ENCODE peak calls at places on chromosomes 1 and 21, in seven cellular contexts. One of them, this sample, is unnamed.

GRCh38 chr1:176605151-176605550 is 142.2 kb downstream of the PAPPA2 start:
- DNase-seq in mucosa of descending colon: no peak
- DNase-seq in stomach: no peak
- DNase-seq in adrenal gland: no peak
- DNase-seq in IMR-90: no peak
- DNase-seq in colonic mucosa: no peak
- DNase-seq in BE2C: no peak
- DNase-seq in this sample: no peak

GRCh38 chr1:23600283-23600682 is 41.0 kb upstream of the ID3 start:
- DNase-seq in mucosa of descending colon: no peak
- DNase-seq in stomach: no peak
- DNase-seq in adrenal gland: no peak
- DNase-seq in IMR-90: no peak
- DNase-seq in colonic mucosa: no peak
- DNase-seq in BE2C: peak
- DNase-seq in this sample: no peak

GRCh38 chr1:194339451-194339850 is 1153.0 kb upstream of the B3GALT2 start:
- DNase-seq in mucosa of descending colon: no peak
- DNase-seq in stomach: no peak
- DNase-seq in adrenal gland: no peak
- DNase-seq in IMR-90: no peak
- DNase-seq in colonic mucosa: no peak
- DNase-seq in BE2C: no peak
- DNase-seq in this sample: no peak

GRCh38 chr1:155940993-155941844 is at the start of gene RXFP4:
- DNase-seq in mucosa of descending colon: peak
- DNase-seq in stomach: peak
- DNase-seq in adrenal gland: no peak
- DNase-seq in IMR-90: no peak
- DNase-seq in colonic mucosa: peak
- DNase-seq in BE2C: peak
- DNase-seq in this sample: no peak

GRCh38 chr21:31879251-31879650 is 6.4 kb downstream of the HUNK start:
- DNase-seq in mucosa of descending colon: no peak
- DNase-seq in stomach: no peak
- DNase-seq in adrenal gland: no peak
- DNase-seq in IMR-90: no peak
- DNase-seq in colonic mucosa: no peak
- DNase-seq in BE2C: no peak
- DNase-seq in this sample: no peak

GRCh38 chr1:81604982-81605381 is 195.8 kb upstream of the ADGRL2 start:
- DNase-seq in mucosa of descending colon: no peak
- DNase-seq in stomach: no peak
- DNase-seq in adrenal gland: no peak
- DNase-seq in IMR-90: no peak
- DNase-seq in colonic mucosa: no peak
- DNase-seq in BE2C: no peak
- DNase-seq in this sample: no peak

GRCh38 chr1:23483327-23484252 is at the start of gene ASAP3:
- DNase-seq in mucosa of descending colon: peak
- DNase-seq in stomach: peak
- DNase-seq in adrenal gland: peak
- DNase-seq in IMR-90: peak
- DNase-seq in colonic mucosa: peak
- DNase-seq in BE2C: no peak
- DNase-seq in this sample: no peak

GRCh38 chr1:62962794-62963776 is 179.2 kb downstream of the ATG4C start:
- DNase-seq in mucosa of descending colon: peak
- DNase-seq in stomach: peak
- DNase-seq in adrenal gland: peak
- DNase-seq in IMR-90: peak
- DNase-seq in colonic mucosa: peak
- DNase-seq in BE2C: peak
- DNase-seq in this sample: no peak

GRCh38 chr1:37476460-37477197 is 2.2 kb downstream of the ZC3H12A start:
- DNase-seq in mucosa of descending colon: peak
- DNase-seq in stomach: peak
- DNase-seq in adrenal gland: peak
- DNase-seq in IMR-90: peak
- DNase-seq in colonic mucosa: peak
- DNase-seq in BE2C: peak
- DNase-seq in this sample: peak

GRCh38 chr1:18234790-18235242 is 127.2 kb downstream of the IGSF21 start:
- DNase-seq in mucosa of descending colon: peak
- DNase-seq in stomach: peak
- DNase-seq in adrenal gland: peak
- DNase-seq in IMR-90: peak
- DNase-seq in colonic mucosa: peak
- DNase-seq in BE2C: peak
- DNase-seq in this sample: no peak

GRCh38 chr1:54861070-54861761 is 25.8 kb downstream of the DHCR24 start:
- DNase-seq in mucosa of descending colon: no peak
- DNase-seq in stomach: no peak
- DNase-seq in adrenal gland: peak
- DNase-seq in IMR-90: no peak
- DNase-seq in colonic mucosa: no peak
- DNase-seq in BE2C: no peak
- DNase-seq in this sample: no peak

GRCh38 chr1:205481629-205482071 is 22.8 kb upstream of the CDK18 start:
- DNase-seq in mucosa of descending colon: no peak
- DNase-seq in stomach: no peak
- DNase-seq in adrenal gland: peak
- DNase-seq in IMR-90: no peak
- DNase-seq in colonic mucosa: no peak
- DNase-seq in BE2C: no peak
- DNase-seq in this sample: no peak

GRCh38 chr21:35738342-35738961 is 321.9 kb downstream of the SETD4 start:
- DNase-seq in mucosa of descending colon: no peak
- DNase-seq in stomach: no peak
- DNase-seq in adrenal gland: no peak
- DNase-seq in IMR-90: peak
- DNase-seq in colonic mucosa: no peak
- DNase-seq in BE2C: no peak
- DNase-seq in this sample: no peak

GRCh38 chr1:68228833-68229232 is 3.5 kb downstream of the WLS start:
- DNase-seq in mucosa of descending colon: no peak
- DNase-seq in stomach: no peak
- DNase-seq in adrenal gland: no peak
- DNase-seq in IMR-90: peak
- DNase-seq in colonic mucosa: no peak
- DNase-seq in BE2C: no peak
- DNase-seq in this sample: no peak

GRCh38 chr1:213017447-213018273 is 2.0 kb upstream of the ANGEL2 start:
- DNase-seq in mucosa of descending colon: no peak
- DNase-seq in stomach: no peak
- DNase-seq in adrenal gland: no peak
- DNase-seq in IMR-90: no peak
- DNase-seq in colonic mucosa: no peak
- DNase-seq in BE2C: no peak
- DNase-seq in this sample: no peak

GRCh38 chr1:201017828-201018163 is 5.7 kb downstream of the KIF21B start:
- DNase-seq in mucosa of descending colon: no peak
- DNase-seq in stomach: no peak
- DNase-seq in adrenal gland: no peak
- DNase-seq in IMR-90: no peak
- DNase-seq in colonic mucosa: no peak
- DNase-seq in BE2C: no peak
- DNase-seq in this sample: no peak

GRCh38 chr1:45954401-45954847 is 151.0 kb downstream of the MAST2 start:
- DNase-seq in mucosa of descending colon: no peak
- DNase-seq in stomach: no peak
- DNase-seq in adrenal gland: peak
- DNase-seq in IMR-90: peak
- DNase-seq in colonic mucosa: peak
- DNase-seq in BE2C: no peak
- DNase-seq in this sample: no peak

GRCh38 chr1:39105841-39106765 is 80.0 kb downstream of the NDUFS5 start:
- DNase-seq in mucosa of descending colon: peak
- DNase-seq in stomach: peak
- DNase-seq in adrenal gland: peak
- DNase-seq in IMR-90: no peak
- DNase-seq in colonic mucosa: peak
- DNase-seq in BE2C: peak
- DNase-seq in this sample: no peak

GRCh38 chr1:248306103-248306502 is 2.9 kb upstream of the OR2T12 start:
- DNase-seq in mucosa of descending colon: no peak
- DNase-seq in stomach: no peak
- DNase-seq in adrenal gland: no peak
- DNase-seq in IMR-90: no peak
- DNase-seq in colonic mucosa: no peak
- DNase-seq in BE2C: no peak
- DNase-seq in this sample: no peak

GRCh38 chr21:41258617-41259016 is 58.0 kb upstream of the FAM3B start:
- DNase-seq in mucosa of descending colon: no peak
- DNase-seq in stomach: no peak
- DNase-seq in adrenal gland: no peak
- DNase-seq in IMR-90: peak
- DNase-seq in colonic mucosa: no peak
- DNase-seq in BE2C: no peak
- DNase-seq in this sample: no peak

GRCh38 chr1:88503656-88504055 is 180.4 kb upstream of the PKN2 start:
- DNase-seq in mucosa of descending colon: no peak
- DNase-seq in stomach: no peak
- DNase-seq in adrenal gland: no peak
- DNase-seq in IMR-90: no peak
- DNase-seq in colonic mucosa: no peak
- DNase-seq in BE2C: no peak
- DNase-seq in this sample: no peak

GRCh38 chr1:71242239-71242638 is 161.4 kb upstream of the ZRANB2 start:
- DNase-seq in mucosa of descending colon: no peak
- DNase-seq in stomach: no peak
- DNase-seq in adrenal gland: no peak
- DNase-seq in IMR-90: peak
- DNase-seq in colonic mucosa: no peak
- DNase-seq in BE2C: no peak
- DNase-seq in this sample: no peak

GRCh38 chr1:198361373-198361772 is 179.1 kb downstream of the ATP6V1G3 start:
- DNase-seq in mucosa of descending colon: no peak
- DNase-seq in stomach: no peak
- DNase-seq in adrenal gland: no peak
- DNase-seq in IMR-90: peak
- DNase-seq in colonic mucosa: no peak
- DNase-seq in BE2C: no peak
- DNase-seq in this sample: no peak

DNA sequence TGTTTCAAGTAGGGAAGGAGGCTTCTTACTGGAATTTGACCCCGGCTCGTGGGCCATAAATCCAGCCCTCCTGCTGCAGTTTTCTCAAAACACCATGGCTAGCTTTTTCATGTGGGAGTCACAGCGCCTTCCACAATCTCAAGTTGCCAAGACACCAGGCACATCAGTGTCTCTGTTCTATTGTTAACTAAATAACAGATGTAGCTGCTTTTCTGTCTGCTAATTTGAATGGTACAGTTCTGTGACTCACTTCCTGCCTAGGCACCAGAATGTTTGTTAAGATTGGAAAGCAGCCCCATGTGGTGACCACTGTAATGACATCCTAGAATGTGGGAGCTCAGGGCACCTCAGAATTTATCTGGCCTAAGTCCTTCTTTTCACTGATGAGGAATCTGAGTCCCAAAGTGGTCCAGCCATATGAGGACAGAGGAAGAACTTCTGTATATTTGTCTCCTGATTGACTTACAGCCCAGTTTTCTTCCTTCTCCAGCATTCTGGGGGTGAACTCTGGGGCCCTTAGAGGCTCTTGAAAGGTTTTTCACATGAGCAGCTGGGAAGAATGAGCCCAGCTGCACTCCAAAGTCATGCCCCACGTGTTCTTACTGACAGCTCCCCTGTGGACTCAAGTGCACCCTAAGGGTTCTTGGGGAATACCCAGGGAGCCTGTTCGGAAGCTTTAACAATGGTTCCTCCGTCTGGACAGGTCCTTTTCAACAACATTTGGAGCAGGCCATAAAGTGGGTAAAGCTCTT is 27.5 kb downstream of the TRIM45 start:
- DNase-seq in mucosa of descending colon: no peak
- DNase-seq in stomach: no peak
- DNase-seq in adrenal gland: no peak
- DNase-seq in IMR-90: peak
- DNase-seq in colonic mucosa: no peak
- DNase-seq in BE2C: peak
- DNase-seq in this sample: no peak
- TF ChIP-seq CTCF in mucosa of descending colon: no peak
- TF ChIP-seq CTCF in stomach: no peak
- TF ChIP-seq CTCF in adrenal gland: no peak
- TF ChIP-seq CTCF in IMR-90: peak
- TF ChIP-seq CTCF in colonic mucosa: no peak
- TF ChIP-seq CTCF in BE2C: peak
- TF ChIP-seq CTCF in this sample: peak

GRCh38 chr1:30411206-30411605 is 312.2 kb downstream of the MATN1 start:
- DNase-seq in mucosa of descending colon: no peak
- DNase-seq in stomach: peak
- DNase-seq in adrenal gland: no peak
- DNase-seq in IMR-90: no peak
- DNase-seq in colonic mucosa: no peak
- DNase-seq in BE2C: no peak
- DNase-seq in this sample: peak
- H3K4me3 ChIP-seq in mucosa of descending colon: no peak
- H3K4me3 ChIP-seq in stomach: no peak
- H3K4me3 ChIP-seq in adrenal gland: no peak
- H3K4me3 ChIP-seq in IMR-90: no peak
- H3K4me3 ChIP-seq in colonic mucosa: no peak
- H3K4me3 ChIP-seq in BE2C: no peak
- H3K4me3 ChIP-seq in this sample: no peak

DNA sequence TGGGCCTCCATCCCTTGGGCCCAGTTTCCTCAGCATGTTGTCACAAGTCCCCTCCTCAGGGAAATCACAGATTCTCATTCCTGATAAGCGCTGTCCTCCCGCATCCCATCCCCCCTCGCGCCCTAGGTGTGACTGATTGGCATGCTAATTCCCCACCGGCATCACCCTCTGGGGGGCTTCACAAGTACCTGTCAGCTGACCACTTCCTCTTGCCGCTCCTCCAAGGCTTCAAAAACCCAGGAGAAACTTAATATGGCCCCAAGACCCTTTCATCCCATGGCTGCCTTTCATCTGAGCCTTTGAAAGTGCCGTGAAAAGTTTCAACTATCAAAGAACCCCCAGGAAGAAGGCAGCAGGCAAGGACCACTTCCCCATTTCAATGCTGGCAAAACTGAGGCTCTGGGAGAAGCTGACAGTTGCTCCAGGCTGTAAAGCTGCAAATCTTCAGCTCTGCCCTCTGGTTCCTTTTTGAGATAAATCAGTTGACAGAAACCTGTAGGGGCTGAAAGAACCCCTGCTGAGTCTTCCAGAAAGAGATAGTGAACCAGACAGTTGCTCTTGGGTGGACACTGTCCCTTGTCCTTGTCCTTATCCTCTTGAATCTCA is 12.8 kb upstream of the MIXL1 start:
- DNase-seq in mucosa of descending colon: no peak
- DNase-seq in stomach: no peak
- DNase-seq in adrenal gland: no peak
- DNase-seq in IMR-90: no peak
- DNase-seq in colonic mucosa: no peak
- DNase-seq in BE2C: no peak
- DNase-seq in this sample: no peak
- TF ChIP-seq CTCF in mucosa of descending colon: no peak
- TF ChIP-seq CTCF in stomach: no peak
- TF ChIP-seq CTCF in adrenal gland: no peak
- TF ChIP-seq CTCF in IMR-90: no peak
- TF ChIP-seq CTCF in colonic mucosa: no peak
- TF ChIP-seq CTCF in BE2C: no peak
- TF ChIP-seq CTCF in this sample: no peak

GRCh38 chr1:42922687-42923366 is 35.8 kb downstream of the SLC2A1 start:
- DNase-seq in mucosa of descending colon: peak
- DNase-seq in stomach: no peak
- DNase-seq in adrenal gland: peak
- DNase-seq in IMR-90: peak
- DNase-seq in colonic mucosa: peak
- DNase-seq in BE2C: peak
- DNase-seq in this sample: no peak
- H3K4me3 ChIP-seq in mucosa of descending colon: no peak
- H3K4me3 ChIP-seq in stomach: no peak
- H3K4me3 ChIP-seq in adrenal gland: no peak
- H3K4me3 ChIP-seq in IMR-90: no peak
- H3K4me3 ChIP-seq in colonic mucosa: no peak
- H3K4me3 ChIP-seq in BE2C: no peak
- H3K4me3 ChIP-seq in this sample: no peak

This sample was measured in right atrium auricular region.